ENCODE peak calls at places on chromosomes 6 and 20, in five cellular contexts. V is mucosa of descending colon, I is fibroblast of villous mesenchyme, W is glutamatergic neuron, P is B cell. K is an unnamed sample.

GRCh38 chr6:74752303-74752702 is 453.6 kb downstream of the COL12A1 start:
- DNase-seq in P (no peak), W (no peak), V (peak), I (no peak), K (peak)

GRCh38 chr20:19880256-19881079 is 122.4 kb downstream of the RIN2 start:
- DNase-seq in I (peak), W (no peak), P (no peak), V (peak), K (peak)

GRCh38 chr6:5676701-5677100 is 330.0 kb downstream of the NRN1 start:
- DNase-seq in I (no peak), P (no peak), V (no peak), W (no peak), K (no peak)

GRCh38 chr20:40797425-40797824 is 108.4 kb upstream of the MAFB start:
- DNase-seq in V (peak), I (peak), W (no peak), P (no peak), K (peak)

GRCh38 chr6:155125916-155126315 is 130.8 kb downstream of the TIAM2 start:
- DNase-seq in P (no peak), W (no peak), I (peak), V (no peak), K (no peak)

GRCh38 chr6:129345890-129346289 is 364.1 kb downstream of the ARHGAP18 start:
- DNase-seq in V (no peak), I (peak), W (no peak), P (no peak), K (peak)

GRCh38 chr6:154448448-154449096 is 61.9 kb downstream of the CNKSR3 start:
- DNase-seq in V (peak), I (peak), W (no peak), P (no peak), K (peak)

GRCh38 chr6:87826376-87826775 is 124.3 kb upstream of the AKIRIN2 start:
- DNase-seq in I (no peak), V (no peak), W (no peak), P (no peak), K (no peak)

GRCh38 chr6:122778961-122779671 is 400 bp upstream of the FABP7 start:
- DNase-seq in W (peak), V (no peak), I (no peak), P (no peak), K (no peak)

GRCh38 chr6:51350308-51350904 is 531.7 kb downstream of the TFAP2B start:
- DNase-seq in P (no peak), W (no peak), V (no peak), I (no peak), K (no peak)

GRCh38 chr6:106974337-106974998 is at the start of gene CD24:
- DNase-seq in I (no peak), W (peak), V (peak), P (peak), K (no peak)

GRCh38 chr6:90936286-90936685 is 349.4 kb upstream of the MAP3K7 start:
- DNase-seq in I (no peak), W (no peak), V (no peak), P (no peak), K (no peak)

GRCh38 chr6:100464162-100464851 is 414 bp downstream of the SIM1 start:
- DNase-seq in P (no peak), V (no peak), I (no peak), W (peak), K (no peak)

GRCh38 chr6:44431118-44431725 is 43.7 kb downstream of the CDC5L start:
- DNase-seq in V (peak), I (peak), P (no peak), W (peak), K (peak)

GRCh38 chr6:55950071-55950814 is 74.9 kb upstream of the BMP5 start:
- DNase-seq in I (no peak), V (no peak), P (no peak), W (no peak), K (no peak)

GRCh38 chr6:25179051-25179778 is 100.0 kb upstream of the CARMIL1 start:
- DNase-seq in V (no peak), P (no peak), W (no peak), I (peak), K (peak)

GRCh38 chr20:50220093-50220893 is 29.7 kb downstream of the CEBPB start:
- DNase-seq in W (no peak), P (no peak), I (no peak), V (no peak), K (no peak)

GRCh38 chr6:20213271-20213798 is 1.1 kb upstream of the MBOAT1 start:
- DNase-seq in P (no peak), I (no peak), W (no peak), V (peak), K (peak)

GRCh38 chr6:32113386-32114352 is 4.5 kb upstream of the TNXB start:
- DNase-seq in W (no peak), V (peak), P (no peak), I (peak), K (peak)

GRCh38 chr20:38271609-38272120 is 11.1 kb upstream of the KIAA1755 start:
- DNase-seq in W (no peak), I (no peak), V (no peak), P (no peak), K (no peak)

GRCh38 chr6:64334646-64335045 is 699.0 kb downstream of the PHF3 start:
- DNase-seq in W (no peak), V (no peak), I (peak), P (no peak), K (peak)

GRCh38 chr6:29131691-29132090 is 23.8 kb downstream of the OR2J3 start:
- DNase-seq in V (no peak), P (no peak), W (no peak), I (no peak), K (no peak)

GRCh38 chr6:55023231-55023630 is 151.1 kb upstream of the HCRTR2 start:
- DNase-seq in P (no peak), I (no peak), V (no peak), W (no peak), K (no peak)

GRCh38 chr6:21494505-21494904 is 99.0 kb upstream of the SOX4 start:
- DNase-seq in I (no peak), V (no peak), P (no peak), W (no peak), K (no peak)

GRCh38 chr20:59663513-59663890 is 59.2 kb downstream of the PHACTR3 start:
- DNase-seq in W (no peak), P (no peak), I (no peak), V (no peak), K (no peak)

GRCh38 chr6:35047265-35048011 is 93.7 kb downstream of the TCP11 start:
- DNase-seq in W (no peak), P (no peak), V (no peak), I (peak), K (peak)

GRCh38 chr20:49573900-49574416 is 6.0 kb upstream of the PTGIS start:
- DNase-seq in W (no peak), P (no peak), I (no peak), V (no peak), K (no peak)

GRCh38 chr20:9218412-9219001 is 149.6 kb downstream of the PLCB4 start:
- DNase-seq in I (peak), P (no peak), W (no peak), V (no peak), K (peak)

GRCh38 chr6:136184738-136185137 is 65.4 kb downstream of the MTFR2 start:
- DNase-seq in W (no peak), V (no peak), I (no peak), P (no peak), K (no peak)

GRCh38 chr20:47703748-47704147 is 81.5 kb downstream of the SULF2 start:
- DNase-seq in W (no peak), I (peak), P (no peak), V (no peak), K (peak)

GRCh38 chr20:56974499-56975250 is 291.8 kb downstream of the BMP7 start:
- DNase-seq in P (no peak), W (peak), V (peak), I (peak), K (peak)

GRCh38 chr6:109393882-109394281 is 11.6 kb upstream of the CD164 start:
- DNase-seq in W (no peak), V (no peak), P (no peak), I (no peak), K (no peak)

GRCh38 chr6:109396319-109396718 is 14.1 kb upstream of the CD164 start:
- DNase-seq in P (no peak), W (no peak), I (no peak), V (no peak), K (no peak)

GRCh38 chr6:109397020-109397419 is 14.8 kb upstream of the CD164 start:
- DNase-seq in P (no peak), W (no peak), I (peak), V (peak), K (peak)
- TF ChIP-seq CTCF in P (no peak), W (no peak), I (peak), V (no peak), K (peak)

GRCh38 chr6:163570579-163571231 is 156.2 kb downstream of the QKI start:
- DNase-seq in I (no peak), W (no peak), P (no peak), V (no peak), K (no peak)
- TF ChIP-seq CTCF in I (no peak), W (no peak), P (no peak), V (no peak), K (no peak)

GRCh38 chr6:7996538-7997225 is 67.5 kb downstream of the BLOC1S5 start:
- DNase-seq in V (no peak), W (no peak), P (no peak), I (peak), K (peak)

GRCh38 chr6:7993952-7994351 is 70.2 kb downstream of the BLOC1S5 start:
- DNase-seq in P (no peak), V (no peak), I (no peak), W (no peak), K (no peak)

GRCh38 chr6:7993399-7993798 is 70.8 kb downstream of the BLOC1S5 start:
- DNase-seq in V (no peak), P (no peak), W (no peak), I (no peak), K (no peak)

GRCh38 chr6:7991536-7991935 is 72.7 kb downstream of the BLOC1S5 start:
- DNase-seq in W (no peak), P (no peak), I (no peak), V (no peak), K (no peak)

GRCh38 chr6:7991992-7992815 is 72.0 kb downstream of the BLOC1S5 start:
- DNase-seq in P (no peak), W (no peak), V (peak), I (peak), K (peak)
- TF ChIP-seq CTCF in P (peak), W (peak), V (no peak), I (peak), K (peak)

GRCh38 chr6:14235653-14236356 is 118.2 kb downstream of the CD83 start:
- DNase-seq in V (no peak), W (no peak), P (no peak), I (no peak), K (no peak)
- TF ChIP-seq CTCF in V (no peak), W (no peak), P (no peak), I (no peak), K (no peak)

K was measured in fibroblast of pulmonary artery.